ENCODE peak calls at places on chromosomes 2 and 18, in ten cellular contexts. K, G, E, W, B, O, F, P, Y and Q are unnamed samples.

GRCh38 chr2:236089271-236090026 is 78.7 kb downstream of the GBX2 start:
- DNase-seq in O (no peak), P (no peak), K (no peak), W (no peak), Y (no peak), B (no peak), F (no peak), E (no peak), G (no peak), Q (no peak)

GRCh38 chr2:198702796-198703195 is 754.9 kb downstream of the SATB2 start:
- DNase-seq in F (no peak), G (no peak), B (no peak), O (no peak), E (no peak), K (no peak), P (no peak), W (no peak), Y (no peak), Q (no peak)

GRCh38 chr2:226963528-226963927 is 127.7 kb downstream of the RHBDD1 start:
- DNase-seq in F (no peak), P (peak), E (no peak), K (no peak), B (peak), G (no peak), W (peak), Y (no peak), O (no peak), Q (no peak)

GRCh38 chr2:37388074-37388473 is 43.6 kb downstream of the QPCT start:
- DNase-seq in F (no peak), E (no peak), O (no peak), P (peak), W (no peak), B (peak), Y (no peak), G (no peak), K (no peak), Q (no peak)

GRCh38 chr2:5987117-5987787 is 295.1 kb downstream of the SOX11 start:
- DNase-seq in B (no peak), W (no peak), G (no peak), F (no peak), K (no peak), Y (no peak), O (no peak), E (no peak), P (no peak), Q (no peak)

GRCh38 chr2:169916623-169917022 is 89.4 kb downstream of the UBR3 start:
- DNase-seq in P (no peak), E (no peak), W (no peak), F (no peak), Y (no peak), K (no peak), G (no peak), B (no peak), O (no peak), Q (no peak)

GRCh38 chr2:98940102-98940501 is 4.1 kb upstream of the CRACDL start:
- DNase-seq in E (no peak), Y (no peak), F (no peak), K (no peak), G (no peak), W (no peak), B (no peak), O (no peak), P (no peak), Q (no peak)

GRCh38 chr18:48539406-48540328 is 836 bp downstream of the CTIF start:
- DNase-seq in P (peak), O (no peak), E (peak), W (peak), K (peak), F (no peak), Y (peak), G (peak), B (peak), Q (peak)

GRCh38 chr2:187078297-187078696 is 229.3 kb upstream of the ZSWIM2 start:
- DNase-seq in E (no peak), Y (no peak), G (no peak), B (peak), K (no peak), P (peak), F (no peak), O (no peak), W (peak), Q (no peak)

GRCh38 chr18:9916814-9917213 is 3.0 kb downstream of the VAPA start:
- DNase-seq in F (no peak), P (no peak), Y (no peak), W (no peak), G (no peak), O (no peak), B (no peak), E (no peak), K (no peak), Q (no peak)

GRCh38 chr2:238644095-238645081 is 203.5 kb upstream of the TWIST2 start:
- DNase-seq in G (no peak), E (peak), B (peak), O (no peak), P (peak), Y (no peak), W (no peak), K (peak), F (no peak), Q (no peak)

GRCh38 chr2:126534508-126534907 is 121.5 kb upstream of the GYPC start:
- DNase-seq in B (no peak), G (no peak), O (no peak), F (no peak), K (no peak), W (no peak), P (no peak), E (peak), Y (no peak), Q (no peak)

GRCh38 chr2:180516204-180516603 is 464.2 kb upstream of the UBE2E3 start:
- DNase-seq in K (no peak), W (no peak), F (no peak), E (no peak), B (no peak), O (no peak), G (no peak), P (no peak), Y (no peak), Q (no peak)

GRCh38 chr2:212709287-212709686 is 170.7 kb upstream of the ERBB4 start:
- DNase-seq in E (no peak), K (no peak), O (no peak), B (no peak), G (no peak), F (no peak), P (no peak), W (no peak), Y (no peak), Q (no peak)

GRCh38 chr2:186612555-186613440 is 22.9 kb downstream of the ITGAV start:
- DNase-seq in W (no peak), E (no peak), P (no peak), G (no peak), B (no peak), Y (no peak), O (no peak), K (no peak), F (no peak), Q (no peak)

GRCh38 chr2:109703076-109703475 is 88.9 kb downstream of the SOWAHC start:
- DNase-seq in W (no peak), G (no peak), B (no peak), O (no peak), P (peak), E (no peak), Y (no peak), K (no peak), F (no peak), Q (no peak)

GRCh38 chr2:205700331-205701132 is 18.2 kb downstream of the NRP2 start:
- DNase-seq in P (peak), Y (no peak), E (peak), F (no peak), B (peak), G (no peak), W (peak), O (no peak), K (peak), Q (no peak)

GRCh38 chr2:156784034-156784433 is 347.9 kb downstream of the GPD2 start:
- DNase-seq in O (no peak), P (no peak), W (no peak), F (no peak), K (no peak), B (no peak), Y (peak), E (no peak), G (no peak), Q (no peak)

GRCh38 chr2:62201307-62201706 is 5.4 kb downstream of the B3GNT2 start:
- DNase-seq in B (no peak), P (peak), E (no peak), F (no peak), O (no peak), Y (no peak), G (no peak), W (no peak), K (no peak), Q (no peak)

GRCh38 chr2:54239427-54239826 is 16.6 kb downstream of the TSPYL6 start:
- DNase-seq in F (no peak), K (no peak), W (no peak), E (no peak), O (no peak), Y (no peak), B (peak), P (peak), G (no peak), Q (no peak)

GRCh38 chr2:136060401-136060940 is 57.5 kb downstream of the CXCR4 start:
- DNase-seq in E (no peak), G (no peak), P (no peak), W (peak), Y (no peak), B (peak), F (no peak), O (no peak), K (no peak), Q (no peak)

GRCh38 chr2:113282747-113283533 is 4.2 kb upstream of the PAX8 start:
- DNase-seq in G (no peak), P (peak), W (peak), Y (peak), K (no peak), E (no peak), B (no peak), F (peak), O (no peak), Q (peak)

GRCh38 chr18:77203071-77203470 is 46.6 kb upstream of the GALR1 start:
- DNase-seq in W (peak), Y (no peak), G (no peak), P (no peak), O (no peak), K (no peak), B (no peak), F (no peak), E (no peak), Q (no peak)